ENCODE peak calls at places on chromosomes 13 and 19, in seven cellular contexts. O is activated naive CD8-positive, alpha-beta T cell treated with anti-CD3 and anti-CD28 coated beads, Interleukin-2, amount 50 U/mL, for 24 hours; W is naive thymus-derived CD8-positive, alpha-beta T cell; K is left ventricle myocardium inferior; T is NCI-H1105; M is left colon; J is choroid plexus epithelial cell. Q is an unnamed sample.

GRCh38 chr19:12314553-12314952 is 18.9 kb downstream of the ZNF563 start:
- DNase-seq in O (no peak), W (no peak), K (no peak), T (no peak), M (no peak), J (no peak), Q (no peak)

GRCh38 chr19:19515764-19516519 is at the start of gene NDUFA13:
- DNase-seq in O (peak), W (peak), K (peak), T (peak), M (peak), J (peak), Q (peak)

GRCh38 chr13:106104281-106104901 is 431.1 kb downstream of the EFNB2 start:
- DNase-seq in O (no peak), W (no peak), K (no peak), T (no peak), M (no peak), J (peak), Q (no peak)

GRCh38 chr13:47337781-47338507 is 441.1 kb upstream of the HTR2A start:
- DNase-seq in O (no peak), W (no peak), K (no peak), T (no peak), M (no peak), J (peak), Q (no peak)

GRCh38 chr19:43526884-43527859 is at the start of gene ETHE1:
- DNase-seq in O (peak), W (peak), K (peak), T (peak), M (peak), J (peak), Q (no peak)

GRCh38 chr13:44191504-44192171 is 182.0 kb upstream of the SERP2 start:
- DNase-seq in O (peak), W (peak), K (no peak), T (no peak), M (no peak), J (peak), Q (peak)

GRCh38 chr19:4390017-4390861 is 10.1 kb downstream of the SH3GL1 start:
- DNase-seq in O (no peak), W (no peak), K (peak), T (no peak), M (peak), J (peak), Q (peak)

GRCh38 chr19:49858591-49858985 is 7.6 kb downstream of the PTOV1 start:
- DNase-seq in O (no peak), W (no peak), K (no peak), T (no peak), M (no peak), J (no peak), Q (no peak)

GRCh38 chr13:99686944-99687382 is 185.7 kb downstream of the TM9SF2 start:
- DNase-seq in O (no peak), W (no peak), K (no peak), T (no peak), M (peak), J (no peak), Q (no peak)

GRCh38 chr19:33431986-33432385 is 58.5 kb downstream of the CEBPG start:
- DNase-seq in O (no peak), W (no peak), K (no peak), T (no peak), M (no peak), J (no peak), Q (no peak)

GRCh38 chr19:18339703-18340102 is 695 bp upstream of the PGPEP1 start:
- DNase-seq in O (no peak), W (no peak), K (no peak), T (no peak), M (no peak), J (peak), Q (no peak)

GRCh38 chr13:76829572-76830327 is 56.5 kb downstream of the KCTD12 start:
- DNase-seq in O (no peak), W (no peak), K (peak), T (no peak), M (no peak), J (no peak), Q (no peak)

GRCh38 chr19:45999653-46000121 is 4.4 kb downstream of the CCDC61 start:
- DNase-seq in O (no peak), W (no peak), K (no peak), T (peak), M (no peak), J (peak), Q (peak)

GRCh38 chr13:99468971-99469545 is 32.2 kb upstream of the TM9SF2 start:
- DNase-seq in O (no peak), W (no peak), K (no peak), T (no peak), M (no peak), J (no peak), Q (no peak)